ENCODE peak calls at places on chromosomes 3 and 15, in nine cellular contexts. One of them, this sample, is unnamed.

GRCh38 chr3:57911588-57911987 is 96.6 kb upstream of the FLNB start:
- DNase-seq in activated CD8-positive, alpha-beta T cell treated with anti-CD3 and anti-CD28 coated beads for 36 hours: no peak
- DNase-seq in cardiac muscle cell: no peak
- DNase-seq in right lobe of liver: no peak
- DNase-seq in Caco-2: no peak
- DNase-seq in astrocyte of the spinal cord: peak
- DNase-seq in HFF-Myc: no peak
- DNase-seq in HCT116: no peak
- DNase-seq in B cell: no peak
- DNase-seq in this sample: no peak

GRCh38 chr3:177250108-177250507 is 52.8 kb upstream of the TBL1XR1 start:
- DNase-seq in activated CD8-positive, alpha-beta T cell treated with anti-CD3 and anti-CD28 coated beads for 36 hours: no peak
- DNase-seq in cardiac muscle cell: no peak
- DNase-seq in right lobe of liver: no peak
- DNase-seq in Caco-2: peak
- DNase-seq in astrocyte of the spinal cord: no peak
- DNase-seq in HFF-Myc: no peak
- DNase-seq in HCT116: no peak
- DNase-seq in B cell: no peak
- DNase-seq in this sample: no peak

GRCh38 chr3:16604433-16604832 is 790 bp downstream of the DAZL start:
- DNase-seq in activated CD8-positive, alpha-beta T cell treated with anti-CD3 and anti-CD28 coated beads for 36 hours: no peak
- DNase-seq in cardiac muscle cell: no peak
- DNase-seq in right lobe of liver: no peak
- DNase-seq in Caco-2: no peak
- DNase-seq in astrocyte of the spinal cord: no peak
- DNase-seq in HFF-Myc: no peak
- DNase-seq in HCT116: no peak
- DNase-seq in B cell: no peak
- DNase-seq in this sample: no peak

GRCh38 chr3:94500146-94500545 is 437.3 kb downstream of the NSUN3 start:
- DNase-seq in activated CD8-positive, alpha-beta T cell treated with anti-CD3 and anti-CD28 coated beads for 36 hours: no peak
- DNase-seq in cardiac muscle cell: no peak
- DNase-seq in right lobe of liver: no peak
- DNase-seq in Caco-2: no peak
- DNase-seq in astrocyte of the spinal cord: no peak
- DNase-seq in HFF-Myc: no peak
- DNase-seq in HCT116: no peak
- DNase-seq in B cell: no peak
- DNase-seq in this sample: no peak

GRCh38 chr15:98903377-98904018 is 104.1 kb downstream of the PGPEP1L start:
- DNase-seq in activated CD8-positive, alpha-beta T cell treated with anti-CD3 and anti-CD28 coated beads for 36 hours: no peak
- DNase-seq in cardiac muscle cell: no peak
- DNase-seq in right lobe of liver: no peak
- DNase-seq in Caco-2: no peak
- DNase-seq in astrocyte of the spinal cord: peak
- DNase-seq in HFF-Myc: no peak
- DNase-seq in HCT116: no peak
- DNase-seq in B cell: no peak
- DNase-seq in this sample: no peak

GRCh38 chr15:66942649-66943390 is 122.6 kb upstream of the SMAD3 start:
- DNase-seq in activated CD8-positive, alpha-beta T cell treated with anti-CD3 and anti-CD28 coated beads for 36 hours: no peak
- DNase-seq in cardiac muscle cell: no peak
- DNase-seq in right lobe of liver: no peak
- DNase-seq in Caco-2: no peak
- DNase-seq in astrocyte of the spinal cord: no peak
- DNase-seq in HFF-Myc: no peak
- DNase-seq in HCT116: no peak
- DNase-seq in B cell: no peak
- DNase-seq in this sample: no peak

GRCh38 chr3:57951106-57951882 is 56.9 kb upstream of the FLNB start:
- DNase-seq in activated CD8-positive, alpha-beta T cell treated with anti-CD3 and anti-CD28 coated beads for 36 hours: peak
- DNase-seq in cardiac muscle cell: peak
- DNase-seq in right lobe of liver: peak
- DNase-seq in Caco-2: no peak
- DNase-seq in astrocyte of the spinal cord: peak
- DNase-seq in HFF-Myc: peak
- DNase-seq in HCT116: peak
- DNase-seq in B cell: no peak
- DNase-seq in this sample: no peak

GRCh38 chr3:43723121-43723734 is 32.5 kb downstream of the ABHD5 start:
- DNase-seq in activated CD8-positive, alpha-beta T cell treated with anti-CD3 and anti-CD28 coated beads for 36 hours: no peak
- DNase-seq in cardiac muscle cell: no peak
- DNase-seq in right lobe of liver: no peak
- DNase-seq in Caco-2: no peak
- DNase-seq in astrocyte of the spinal cord: peak
- DNase-seq in HFF-Myc: no peak
- DNase-seq in HCT116: no peak
- DNase-seq in B cell: no peak
- DNase-seq in this sample: no peak

GRCh38 chr3:141979050-141979671 is 102.7 kb downstream of the ATP1B3 start:
- DNase-seq in activated CD8-positive, alpha-beta T cell treated with anti-CD3 and anti-CD28 coated beads for 36 hours: no peak
- DNase-seq in cardiac muscle cell: no peak
- DNase-seq in right lobe of liver: no peak
- DNase-seq in Caco-2: no peak
- DNase-seq in astrocyte of the spinal cord: peak
- DNase-seq in HFF-Myc: peak
- DNase-seq in HCT116: peak
- DNase-seq in B cell: no peak
- DNase-seq in this sample: no peak

GRCh38 chr15:51561271-51561670 is 61.3 kb downstream of the DMXL2 start:
- DNase-seq in activated CD8-positive, alpha-beta T cell treated with anti-CD3 and anti-CD28 coated beads for 36 hours: no peak
- DNase-seq in cardiac muscle cell: peak
- DNase-seq in right lobe of liver: no peak
- DNase-seq in Caco-2: peak
- DNase-seq in astrocyte of the spinal cord: no peak
- DNase-seq in HFF-Myc: no peak
- DNase-seq in HCT116: no peak
- DNase-seq in B cell: no peak
- DNase-seq in this sample: no peak

GRCh38 chr15:89948796-89949195 is 36.0 kb upstream of the ARPIN start:
- DNase-seq in activated CD8-positive, alpha-beta T cell treated with anti-CD3 and anti-CD28 coated beads for 36 hours: no peak
- DNase-seq in cardiac muscle cell: no peak
- DNase-seq in right lobe of liver: no peak
- DNase-seq in Caco-2: no peak
- DNase-seq in astrocyte of the spinal cord: no peak
- DNase-seq in HFF-Myc: no peak
- DNase-seq in HCT116: no peak
- DNase-seq in B cell: no peak
- DNase-seq in this sample: no peak
- TF ChIP-seq CTCF in activated CD8-positive, alpha-beta T cell treated with anti-CD3 and anti-CD28 coated beads for 36 hours: no peak
- TF ChIP-seq CTCF in cardiac muscle cell: no peak
- TF ChIP-seq CTCF in right lobe of liver: no peak
- TF ChIP-seq CTCF in Caco-2: no peak
- TF ChIP-seq CTCF in astrocyte of the spinal cord: no peak
- TF ChIP-seq CTCF in HFF-Myc: no peak
- TF ChIP-seq CTCF in HCT116: no peak
- TF ChIP-seq CTCF in B cell: no peak
- TF ChIP-seq CTCF in this sample: no peak

GRCh38 chr3:72977060-72977459 is 19.6 kb upstream of the PPP4R2 start:
- DNase-seq in activated CD8-positive, alpha-beta T cell treated with anti-CD3 and anti-CD28 coated beads for 36 hours: no peak
- DNase-seq in cardiac muscle cell: no peak
- DNase-seq in right lobe of liver: no peak
- DNase-seq in Caco-2: no peak
- DNase-seq in astrocyte of the spinal cord: no peak
- DNase-seq in HFF-Myc: no peak
- DNase-seq in HCT116: no peak
- DNase-seq in B cell: no peak
- DNase-seq in this sample: peak
- TF ChIP-seq CTCF in activated CD8-positive, alpha-beta T cell treated with anti-CD3 and anti-CD28 coated beads for 36 hours: peak
- TF ChIP-seq CTCF in cardiac muscle cell: no peak
- TF ChIP-seq CTCF in right lobe of liver: peak
- TF ChIP-seq CTCF in Caco-2: no peak
- TF ChIP-seq CTCF in astrocyte of the spinal cord: no peak
- TF ChIP-seq CTCF in HFF-Myc: no peak
- TF ChIP-seq CTCF in HCT116: no peak
- TF ChIP-seq CTCF in B cell: peak
- TF ChIP-seq CTCF in this sample: no peak

GRCh38 chr3:28727321-28727720 is 378.7 kb upstream of the AZI2 start:
- DNase-seq in activated CD8-positive, alpha-beta T cell treated with anti-CD3 and anti-CD28 coated beads for 36 hours: no peak
- DNase-seq in cardiac muscle cell: no peak
- DNase-seq in right lobe of liver: no peak
- DNase-seq in Caco-2: no peak
- DNase-seq in astrocyte of the spinal cord: no peak
- DNase-seq in HFF-Myc: no peak
- DNase-seq in HCT116: no peak
- DNase-seq in B cell: no peak
- DNase-seq in this sample: no peak

GRCh38 chr3:28726840-28727239 is 378.2 kb upstream of the AZI2 start:
- DNase-seq in activated CD8-positive, alpha-beta T cell treated with anti-CD3 and anti-CD28 coated beads for 36 hours: peak
- DNase-seq in cardiac muscle cell: peak
- DNase-seq in right lobe of liver: peak
- DNase-seq in Caco-2: peak
- DNase-seq in astrocyte of the spinal cord: peak
- DNase-seq in HFF-Myc: no peak
- DNase-seq in HCT116: peak
- DNase-seq in B cell: no peak
- DNase-seq in this sample: peak
- TF ChIP-seq CTCF in activated CD8-positive, alpha-beta T cell treated with anti-CD3 and anti-CD28 coated beads for 36 hours: peak
- TF ChIP-seq CTCF in cardiac muscle cell: peak
- TF ChIP-seq CTCF in right lobe of liver: peak
- TF ChIP-seq CTCF in Caco-2: peak
- TF ChIP-seq CTCF in astrocyte of the spinal cord: peak
- TF ChIP-seq CTCF in HFF-Myc: peak
- TF ChIP-seq CTCF in HCT116: peak
- TF ChIP-seq CTCF in B cell: no peak
- TF ChIP-seq CTCF in this sample: peak

GRCh38 chr3:101495552-101495951 is 17.5 kb downstream of the SENP7 start:
- DNase-seq in activated CD8-positive, alpha-beta T cell treated with anti-CD3 and anti-CD28 coated beads for 36 hours: no peak
- DNase-seq in cardiac muscle cell: no peak
- DNase-seq in right lobe of liver: no peak
- DNase-seq in Caco-2: peak
- DNase-seq in astrocyte of the spinal cord: no peak
- DNase-seq in HFF-Myc: no peak
- DNase-seq in HCT116: no peak
- DNase-seq in B cell: no peak
- DNase-seq in this sample: no peak
- TF ChIP-seq CTCF in activated CD8-positive, alpha-beta T cell treated with anti-CD3 and anti-CD28 coated beads for 36 hours: no peak
- TF ChIP-seq CTCF in cardiac muscle cell: no peak
- TF ChIP-seq CTCF in right lobe of liver: no peak
- TF ChIP-seq CTCF in Caco-2: peak
- TF ChIP-seq CTCF in astrocyte of the spinal cord: peak
- TF ChIP-seq CTCF in HFF-Myc: peak
- TF ChIP-seq CTCF in HCT116: no peak
- TF ChIP-seq CTCF in B cell: no peak
- TF ChIP-seq CTCF in this sample: no peak

GRCh38 chr3:158845748-158846350 is 44.0 kb downstream of the MFSD1 start:
- DNase-seq in activated CD8-positive, alpha-beta T cell treated with anti-CD3 and anti-CD28 coated beads for 36 hours: peak
- DNase-seq in cardiac muscle cell: peak
- DNase-seq in right lobe of liver: no peak
- DNase-seq in Caco-2: peak
- DNase-seq in astrocyte of the spinal cord: peak
- DNase-seq in HFF-Myc: no peak
- DNase-seq in HCT116: peak
- DNase-seq in B cell: peak
- DNase-seq in this sample: peak
- TF ChIP-seq CTCF in activated CD8-positive, alpha-beta T cell treated with anti-CD3 and anti-CD28 coated beads for 36 hours: peak
- TF ChIP-seq CTCF in cardiac muscle cell: peak
- TF ChIP-seq CTCF in right lobe of liver: peak
- TF ChIP-seq CTCF in Caco-2: peak
- TF ChIP-seq CTCF in astrocyte of the spinal cord: peak
- TF ChIP-seq CTCF in HFF-Myc: peak
- TF ChIP-seq CTCF in HCT116: peak
- TF ChIP-seq CTCF in B cell: peak
- TF ChIP-seq CTCF in this sample: peak

GRCh38 chr15:78003539-78004008 is 73.9 kb downstream of the TBC1D2B start:
- DNase-seq in activated CD8-positive, alpha-beta T cell treated with anti-CD3 and anti-CD28 coated beads for 36 hours: no peak
- DNase-seq in cardiac muscle cell: peak
- DNase-seq in right lobe of liver: peak
- DNase-seq in Caco-2: no peak
- DNase-seq in astrocyte of the spinal cord: no peak
- DNase-seq in HFF-Myc: no peak
- DNase-seq in HCT116: no peak
- DNase-seq in B cell: no peak
- DNase-seq in this sample: no peak

GRCh38 chr15:78006567-78007205 is 70.8 kb downstream of the TBC1D2B start:
- DNase-seq in activated CD8-positive, alpha-beta T cell treated with anti-CD3 and anti-CD28 coated beads for 36 hours: no peak
- DNase-seq in cardiac muscle cell: no peak
- DNase-seq in right lobe of liver: peak
- DNase-seq in Caco-2: no peak
- DNase-seq in astrocyte of the spinal cord: no peak
- DNase-seq in HFF-Myc: no peak
- DNase-seq in HCT116: no peak
- DNase-seq in B cell: no peak
- DNase-seq in this sample: no peak

GRCh38 chr15:78004222-78004727 is 73.2 kb downstream of the TBC1D2B start:
- DNase-seq in activated CD8-positive, alpha-beta T cell treated with anti-CD3 and anti-CD28 coated beads for 36 hours: no peak
- DNase-seq in cardiac muscle cell: peak
- DNase-seq in right lobe of liver: peak
- DNase-seq in Caco-2: no peak
- DNase-seq in astrocyte of the spinal cord: no peak
- DNase-seq in HFF-Myc: no peak
- DNase-seq in HCT116: no peak
- DNase-seq in B cell: no peak
- DNase-seq in this sample: peak

GRCh38 chr15:78002996-78003395 is 74.5 kb downstream of the TBC1D2B start:
- DNase-seq in activated CD8-positive, alpha-beta T cell treated with anti-CD3 and anti-CD28 coated beads for 36 hours: no peak
- DNase-seq in cardiac muscle cell: no peak
- DNase-seq in right lobe of liver: no peak
- DNase-seq in Caco-2: no peak
- DNase-seq in astrocyte of the spinal cord: no peak
- DNase-seq in HFF-Myc: no peak
- DNase-seq in HCT116: no peak
- DNase-seq in B cell: no peak
- DNase-seq in this sample: no peak

DNA sequence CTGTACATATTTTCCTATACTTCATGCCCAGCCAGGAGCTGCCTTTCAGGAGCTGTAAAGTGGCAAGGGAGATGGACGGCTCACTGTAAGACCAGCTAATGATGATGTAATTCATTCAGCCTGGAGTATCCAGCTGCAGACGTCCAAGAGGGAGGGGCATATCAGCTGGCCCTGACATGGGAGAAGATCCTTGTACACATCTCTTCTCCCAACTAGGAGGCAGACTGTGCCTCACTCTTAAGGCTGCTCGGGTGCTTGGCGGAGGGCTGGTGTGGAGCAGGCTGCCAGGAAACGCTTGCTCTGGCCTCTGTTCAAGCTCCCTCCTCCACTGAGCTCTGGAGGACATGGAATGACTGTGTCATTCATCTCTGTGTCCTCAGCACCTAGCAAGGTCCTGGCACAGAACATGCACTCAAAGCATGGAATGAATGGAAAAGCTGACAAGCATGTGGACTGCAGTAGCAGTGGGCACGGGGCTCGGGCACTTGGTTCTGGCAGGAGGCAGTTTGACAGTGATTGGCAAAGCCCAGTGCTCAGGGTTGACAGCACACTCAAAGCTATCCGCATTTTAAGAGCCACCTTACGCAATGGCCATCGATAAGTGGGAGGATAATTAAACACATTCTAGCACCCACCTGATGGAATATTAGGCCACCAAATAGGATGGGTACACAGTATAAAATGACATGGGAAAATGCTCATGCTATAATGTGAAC is 72.4 kb downstream of the TBC1D2B start:
- DNase-seq in activated CD8-positive, alpha-beta T cell treated with anti-CD3 and anti-CD28 coated beads for 36 hours: no peak
- DNase-seq in cardiac muscle cell: no peak
- DNase-seq in right lobe of liver: peak
- DNase-seq in Caco-2: no peak
- DNase-seq in astrocyte of the spinal cord: peak
- DNase-seq in HFF-Myc: peak
- DNase-seq in HCT116: no peak
- DNase-seq in B cell: no peak
- DNase-seq in this sample: no peak
- TF ChIP-seq CTCF in activated CD8-positive, alpha-beta T cell treated with anti-CD3 and anti-CD28 coated beads for 36 hours: no peak
- TF ChIP-seq CTCF in cardiac muscle cell: peak
- TF ChIP-seq CTCF in right lobe of liver: peak
- TF ChIP-seq CTCF in Caco-2: no peak
- TF ChIP-seq CTCF in astrocyte of the spinal cord: peak
- TF ChIP-seq CTCF in HFF-Myc: peak
- TF ChIP-seq CTCF in HCT116: no peak
- TF ChIP-seq CTCF in B cell: no peak
- TF ChIP-seq CTCF in this sample: no peak